ENCODE peak calls at places on chromosomes 12 and 14, in seven cellular contexts. C is cardiac muscle cell, X is tibial artery, T is H9, F is GM23248, B is Peyer's patch, V is body of pancreas. A is an unnamed sample. For H3K4me1 and H3K27me3, the result is how much of the 10 kb centered on the place peaks cover.

GRCh38 chr14:100317897-100318808 is 5.0 kb upstream of the SLC25A47 start:
- DNase-seq in C (peak), B (peak), T (peak), F (peak), X (peak), V (peak), A (no peak)

GRCh38 chr14:59407246-59407615 is 57.9 kb downstream of the GPR135 start:
- DNase-seq in B (no peak), V (no peak), X (no peak), C (peak), F (peak), T (no peak), A (no peak)

GRCh38 chr12:109900752-109901580 is 892 bp downstream of the TCHP start:
- DNase-seq in F (peak), B (no peak), C (no peak), T (peak), X (no peak), V (no peak), A (no peak)

GRCh38 chr12:62192486-62193250 is 67.5 kb upstream of the USP15 start:
- DNase-seq in V (peak), B (peak), X (no peak), T (peak), F (peak), C (peak), A (no peak)

GRCh38 chr14:22491683-22492483 is 97.1 kb downstream of the DAD1 start:
- DNase-seq in X (no peak), B (peak), C (no peak), V (no peak), T (no peak), F (no peak), A (no peak)

GRCh38 chr14:102831163-102831804 is 54.0 kb downstream of the TRAF3 start:
- DNase-seq in B (no peak), C (no peak), F (no peak), X (no peak), V (no peak), T (no peak), A (no peak)

GRCh38 chr12:115325858-115326257 is 641.9 kb upstream of the TBX3 start:
- DNase-seq in C (no peak), B (no peak), F (peak), V (no peak), X (no peak), T (no peak), A (no peak)

GRCh38 chr12:91127751-91128150 is 16.5 kb upstream of the LUM start:
- DNase-seq in V (no peak), F (peak), X (no peak), B (no peak), C (peak), T (no peak), A (no peak)

GRCh38 chr12:80045594-80045993 is 53.7 kb upstream of the OTOGL start:
- DNase-seq in C (peak), F (peak), T (no peak), V (no peak), B (no peak), X (no peak), A (no peak)

GRCh38 chr12:120352117-120352516 is 16.8 kb downstream of the MSI1 start:
- DNase-seq in F (peak), B (no peak), C (peak), T (no peak), V (no peak), X (no peak), A (no peak)

GRCh38 chr12:64229796-64230195 is 7.7 kb upstream of the KICS2 start:
- DNase-seq in T (no peak), B (no peak), F (no peak), C (no peak), V (no peak), X (no peak), A (no peak)

GRCh38 chr12:29148065-29148957 is 767 bp upstream of the FAR2 start:
- DNase-seq in X (no peak), C (peak), V (no peak), T (no peak), B (peak), F (peak), A (no peak)

GRCh38 chr12:25252946-25253345 is 2.2 kb upstream of the KRAS start:
- DNase-seq in F (no peak), X (no peak), B (no peak), V (no peak), T (no peak), C (no peak), A (no peak)

GRCh38 chr12:25250744-25251730 is at the start of gene KRAS:
- DNase-seq in B (peak), C (peak), T (peak), F (peak), X (peak), V (peak), A (peak)

GRCh38 chr12:25254271-25254880 is 3.6 kb upstream of the KRAS start:
- DNase-seq in F (peak), C (no peak), T (no peak), B (no peak), V (no peak), X (no peak), A (no peak)

GRCh38 chr12:25251749-25252148 is 1.0 kb upstream of the KRAS start:
- DNase-seq in B (no peak), X (no peak), F (peak), V (no peak), C (no peak), T (no peak), A (no peak)

DNA sequence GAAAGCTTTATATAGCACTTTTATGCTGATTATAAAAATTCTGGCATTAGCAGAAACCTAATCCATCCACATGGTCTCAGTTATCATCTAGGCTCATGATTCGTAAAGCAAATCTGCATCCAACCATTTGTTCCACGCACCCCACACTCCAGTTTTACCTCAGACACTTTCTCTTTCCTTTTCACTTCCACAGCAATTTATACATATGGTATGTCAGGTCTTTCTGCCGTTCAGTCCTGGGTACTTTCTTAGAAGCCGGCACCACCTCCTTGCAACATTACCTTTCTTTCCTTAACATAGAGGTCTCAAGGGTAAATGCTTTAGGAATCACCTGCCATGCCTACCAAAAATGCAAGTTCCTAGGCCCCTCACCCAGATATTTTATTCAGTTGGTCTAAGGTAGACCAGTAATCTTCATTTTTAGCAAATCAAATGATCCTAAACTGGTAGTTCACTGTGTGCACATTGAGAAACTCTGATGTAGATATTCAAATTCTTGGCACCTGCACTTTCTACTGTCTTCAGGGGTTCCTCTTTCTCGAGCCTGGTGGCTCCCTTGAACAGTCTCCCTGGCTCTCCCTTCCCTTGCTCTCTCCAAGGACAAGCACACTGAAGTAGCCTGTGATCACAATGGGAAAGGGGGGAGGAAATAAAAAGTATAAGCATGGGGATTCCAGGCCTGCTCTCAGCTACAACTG is 2.8 kb upstream of the KRAS start:
- DNase-seq in T (no peak), V (no peak), F (no peak), B (no peak), X (no peak), C (no peak), A (no peak)
- H3K27ac ChIP-seq in T (no peak), V (no peak), F (no peak), B (no peak), X (no peak), C (no peak), A (no peak)

DNA sequence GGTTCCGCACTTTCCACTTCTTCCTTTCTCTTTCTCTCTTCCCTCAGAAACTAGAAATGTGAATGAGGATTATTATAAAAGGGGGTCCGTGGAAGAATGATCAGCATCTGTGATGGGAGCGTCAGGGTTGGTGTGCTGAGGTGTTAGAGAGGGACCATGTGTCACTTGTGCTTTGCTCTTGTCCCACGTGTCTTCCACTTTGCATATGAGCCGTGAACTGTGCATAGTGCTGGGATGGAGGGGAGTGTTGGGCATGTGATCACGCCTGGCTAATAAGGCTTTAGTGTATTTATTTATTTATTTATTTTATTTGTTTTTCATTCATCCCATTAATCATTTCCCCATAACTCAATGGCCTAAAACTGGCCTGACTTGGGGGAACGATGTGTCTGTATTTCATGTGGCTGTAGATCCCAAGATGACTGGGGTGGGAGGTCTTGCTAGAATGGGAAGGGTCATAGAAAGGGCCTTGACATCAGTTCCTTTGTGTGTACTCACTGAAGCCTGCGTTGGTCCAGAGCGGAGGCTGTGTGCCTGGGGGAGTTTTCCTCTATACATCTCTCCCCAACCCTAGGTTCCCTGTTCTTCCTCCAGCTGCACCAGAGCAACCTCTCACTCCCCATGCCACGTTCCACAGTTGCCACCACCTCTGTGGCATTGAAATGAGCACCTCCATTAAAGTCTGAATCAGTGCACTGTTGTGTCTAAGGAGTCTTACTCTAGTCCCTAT is 4.6 kb upstream of the ATN1 start:
- DNase-seq in C (no peak), F (no peak), B (no peak), V (no peak), X (peak), T (no peak), A (no peak)
- H3K4me1 ChIP-seq in C (under half), F (under half), B (under half), V (under half), X (under half), T (under half), A (under half)

GRCh38 chr14:104552738-104553125 is 26.8 kb upstream of the C14orf180 start:
- DNase-seq in F (no peak), V (no peak), X (peak), C (no peak), T (no peak), B (no peak), A (peak)
- H3K27me3 ChIP-seq in F (under half), V (under half), X (half or more), C (under half), T (under half), B (under half), A (half or more)

GRCh38 chr14:69972755-69973154 is 93.5 kb downstream of the SMOC1 start:
- DNase-seq in C (no peak), V (no peak), X (no peak), T (no peak), F (no peak), B (no peak), A (no peak)

GRCh38 chr14:69968151-69968550 is 88.9 kb downstream of the SMOC1 start:
- DNase-seq in C (no peak), F (no peak), V (no peak), X (no peak), B (no peak), T (no peak), A (no peak)

DNA sequence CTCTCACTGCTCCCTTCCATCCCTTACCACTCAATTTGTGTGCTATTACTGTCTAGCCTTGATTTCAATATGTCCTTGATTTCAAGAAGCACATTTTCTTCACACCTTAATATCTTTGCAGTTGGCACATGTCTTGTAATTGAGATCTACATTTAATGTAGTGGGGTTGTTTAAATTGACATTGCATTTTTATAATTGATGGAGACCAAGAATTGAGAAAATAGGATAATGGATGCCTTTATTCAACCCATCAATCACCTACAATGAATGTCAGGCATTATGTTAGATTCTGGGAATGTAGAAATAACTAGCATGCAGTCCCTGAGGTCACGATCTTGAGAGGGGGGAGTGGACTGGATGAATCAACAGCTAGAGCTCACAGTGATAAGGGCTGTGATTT is 94.6 kb downstream of the SMOC1 start:
- DNase-seq in B (no peak), X (no peak), T (no peak), C (no peak), F (no peak), V (no peak), A (no peak)
- H3K27ac ChIP-seq in B (no peak), X (no peak), T (no peak), C (no peak), F (no peak), V (no peak), A (no peak)

DNA sequence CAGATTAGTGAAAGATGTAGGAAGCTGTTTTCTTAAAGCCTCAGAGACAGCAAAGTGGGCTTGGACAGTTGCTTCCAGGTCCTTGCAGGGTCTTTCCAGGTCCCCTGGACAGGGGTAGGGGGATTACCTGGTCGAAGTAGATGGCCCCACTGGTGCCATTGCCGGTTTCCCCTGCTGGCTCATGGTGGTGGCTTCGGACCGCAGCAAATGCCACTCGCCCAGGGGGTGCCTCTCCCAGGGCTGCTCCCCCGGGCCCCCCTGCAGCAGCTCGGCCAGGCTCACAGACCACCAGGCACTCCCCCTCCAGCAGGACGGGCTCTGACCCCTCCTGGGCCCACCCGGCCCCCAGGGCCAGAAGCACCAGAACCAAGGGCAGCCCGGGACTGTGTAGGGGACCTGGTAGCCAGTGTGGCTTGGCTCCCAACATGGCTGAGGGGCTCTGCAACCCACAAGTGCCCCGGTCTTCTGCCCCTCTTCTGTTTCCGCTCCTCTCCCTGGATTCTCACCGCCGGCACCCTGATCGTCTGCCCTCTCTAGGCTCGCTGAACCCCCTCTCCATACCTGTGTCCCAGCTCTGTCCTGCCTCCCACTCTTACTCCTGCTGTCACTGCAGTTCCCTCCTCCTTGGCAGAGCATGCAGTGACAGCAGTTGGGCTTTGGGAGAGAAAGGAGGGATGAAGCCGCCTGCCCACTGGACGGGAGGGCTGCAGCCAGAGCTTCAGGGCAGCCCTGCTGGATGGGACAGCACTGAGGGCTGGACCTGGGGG is 657 bp downstream of the CBLN3 start:
- DNase-seq in V (no peak), B (no peak), T (no peak), F (peak), C (no peak), X (no peak), A (no peak)
- H3K4me1 ChIP-seq in V (half or more), B (half or more), T (under half), F (under half), C (under half), X (under half), A (under half)

DNA sequence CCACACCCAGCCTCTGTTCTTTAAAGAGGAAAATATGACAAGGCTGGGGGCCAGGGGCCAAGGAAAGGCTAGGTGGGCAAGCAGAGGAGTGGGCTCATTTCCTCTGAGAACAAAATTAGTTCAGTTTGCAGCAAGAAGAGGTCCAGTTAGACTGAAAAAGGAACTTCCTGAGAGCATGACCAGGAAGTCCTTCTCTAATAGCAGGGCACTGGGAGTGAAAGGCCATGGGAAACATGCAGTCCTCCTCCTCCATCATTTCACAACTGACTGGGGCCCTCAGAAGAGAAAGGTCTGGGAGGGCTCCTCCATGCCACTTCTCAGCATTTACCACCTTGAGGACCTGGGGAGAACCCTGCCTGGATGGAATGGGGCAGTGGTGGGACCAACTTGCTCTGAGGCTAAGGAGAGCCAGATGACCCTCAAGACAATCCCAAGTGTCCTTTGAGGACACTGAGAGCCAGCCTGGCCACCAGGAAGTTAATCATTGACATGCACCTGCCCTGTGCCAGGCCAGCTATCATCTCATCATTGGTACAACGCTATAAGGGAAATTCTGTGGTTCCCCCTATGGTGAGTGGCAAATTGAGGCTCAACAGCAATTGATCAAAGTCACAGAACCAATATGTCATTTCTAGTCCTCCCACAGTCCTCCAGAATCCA is 2.0 kb downstream of the AQP2 start:
- DNase-seq in V (no peak), T (no peak), B (no peak), C (no peak), X (peak), F (no peak), A (peak)
- H3K27me3 ChIP-seq in V (under half), T (under half), B (under half), C (under half), X (half or more), F (under half), A (under half)